ENCODE peak calls at places on chromosomes 6 and 20, in eight cellular contexts. One of them, this sample, is unnamed.

GRCh38 chr20:1907586-1907985 is 12.4 kb downstream of the SIRPA start:
- DNase-seq in memory B cell: no peak
- DNase-seq in foreskin keratinocyte: no peak
- DNase-seq in heart right ventricle: no peak
- DNase-seq in smooth muscle cell of the brain vasculature: no peak
- DNase-seq in aorta: no peak
- DNase-seq in GM12865: no peak
- DNase-seq in RPMI7951: peak
- DNase-seq in this sample: no peak

GRCh38 chr6:156502969-156503504 is 274.1 kb upstream of the ARID1B start:
- DNase-seq in memory B cell: no peak
- DNase-seq in foreskin keratinocyte: no peak
- DNase-seq in heart right ventricle: no peak
- DNase-seq in smooth muscle cell of the brain vasculature: no peak
- DNase-seq in aorta: no peak
- DNase-seq in GM12865: no peak
- DNase-seq in RPMI7951: no peak
- DNase-seq in this sample: no peak

GRCh38 chr6:129110687-129111343 is 227.9 kb downstream of the LAMA2 start:
- DNase-seq in memory B cell: no peak
- DNase-seq in foreskin keratinocyte: no peak
- DNase-seq in heart right ventricle: no peak
- DNase-seq in smooth muscle cell of the brain vasculature: no peak
- DNase-seq in aorta: no peak
- DNase-seq in GM12865: no peak
- DNase-seq in RPMI7951: no peak
- DNase-seq in this sample: peak

GRCh38 chr6:131372535-131372934 is 200.5 kb upstream of the ARG1 start:
- DNase-seq in memory B cell: no peak
- DNase-seq in foreskin keratinocyte: no peak
- DNase-seq in heart right ventricle: no peak
- DNase-seq in smooth muscle cell of the brain vasculature: no peak
- DNase-seq in aorta: no peak
- DNase-seq in GM12865: no peak
- DNase-seq in RPMI7951: peak
- DNase-seq in this sample: no peak

GRCh38 chr20:38298768-38299288 is 5.1 kb upstream of the BPI start:
- DNase-seq in memory B cell: no peak
- DNase-seq in foreskin keratinocyte: no peak
- DNase-seq in heart right ventricle: peak
- DNase-seq in smooth muscle cell of the brain vasculature: no peak
- DNase-seq in aorta: peak
- DNase-seq in GM12865: no peak
- DNase-seq in RPMI7951: peak
- DNase-seq in this sample: peak

GRCh38 chr20:57264151-57264792 is 2.2 kb downstream of the BMP7 start:
- DNase-seq in memory B cell: no peak
- DNase-seq in foreskin keratinocyte: no peak
- DNase-seq in heart right ventricle: no peak
- DNase-seq in smooth muscle cell of the brain vasculature: no peak
- DNase-seq in aorta: no peak
- DNase-seq in GM12865: no peak
- DNase-seq in RPMI7951: no peak
- DNase-seq in this sample: peak

GRCh38 chr20:45465492-45466266 is 3.9 kb upstream of the WFDC2 start:
- DNase-seq in memory B cell: no peak
- DNase-seq in foreskin keratinocyte: no peak
- DNase-seq in heart right ventricle: no peak
- DNase-seq in smooth muscle cell of the brain vasculature: no peak
- DNase-seq in aorta: no peak
- DNase-seq in GM12865: no peak
- DNase-seq in RPMI7951: no peak
- DNase-seq in this sample: no peak

GRCh38 chr6:103273048-103273447 is 1586.7 kb downstream of the HACE1 start:
- DNase-seq in memory B cell: no peak
- DNase-seq in foreskin keratinocyte: peak
- DNase-seq in heart right ventricle: no peak
- DNase-seq in smooth muscle cell of the brain vasculature: no peak
- DNase-seq in aorta: no peak
- DNase-seq in GM12865: no peak
- DNase-seq in RPMI7951: no peak
- DNase-seq in this sample: no peak

GRCh38 chr6:11918021-11918738 is 93.9 kb upstream of the HIVEP1 start:
- DNase-seq in memory B cell: no peak
- DNase-seq in foreskin keratinocyte: peak
- DNase-seq in heart right ventricle: no peak
- DNase-seq in smooth muscle cell of the brain vasculature: no peak
- DNase-seq in aorta: no peak
- DNase-seq in GM12865: no peak
- DNase-seq in RPMI7951: peak
- DNase-seq in this sample: no peak

GRCh38 chr6:113073611-113074191 is 726.6 kb downstream of the RFPL4B start:
- DNase-seq in memory B cell: no peak
- DNase-seq in foreskin keratinocyte: peak
- DNase-seq in heart right ventricle: no peak
- DNase-seq in smooth muscle cell of the brain vasculature: no peak
- DNase-seq in aorta: no peak
- DNase-seq in GM12865: no peak
- DNase-seq in RPMI7951: peak
- DNase-seq in this sample: peak

GRCh38 chr6:113146878-113147277 is 710.3 kb upstream of the MARCKS start:
- DNase-seq in memory B cell: no peak
- DNase-seq in foreskin keratinocyte: no peak
- DNase-seq in heart right ventricle: no peak
- DNase-seq in smooth muscle cell of the brain vasculature: no peak
- DNase-seq in aorta: no peak
- DNase-seq in GM12865: no peak
- DNase-seq in RPMI7951: no peak
- DNase-seq in this sample: no peak

GRCh38 chr6:7691021-7691420 is 34.9 kb upstream of the BMP6 start:
- DNase-seq in memory B cell: no peak
- DNase-seq in foreskin keratinocyte: peak
- DNase-seq in heart right ventricle: no peak
- DNase-seq in smooth muscle cell of the brain vasculature: no peak
- DNase-seq in aorta: no peak
- DNase-seq in GM12865: no peak
- DNase-seq in RPMI7951: no peak
- DNase-seq in this sample: peak

GRCh38 chr6:25701807-25702206 is 49.8 kb downstream of the SCGN start:
- DNase-seq in memory B cell: no peak
- DNase-seq in foreskin keratinocyte: no peak
- DNase-seq in heart right ventricle: no peak
- DNase-seq in smooth muscle cell of the brain vasculature: no peak
- DNase-seq in aorta: no peak
- DNase-seq in GM12865: no peak
- DNase-seq in RPMI7951: no peak
- DNase-seq in this sample: no peak

GRCh38 chr20:47847882-47848485 is 62.7 kb upstream of the SULF2 start:
- DNase-seq in memory B cell: no peak
- DNase-seq in foreskin keratinocyte: no peak
- DNase-seq in heart right ventricle: no peak
- DNase-seq in smooth muscle cell of the brain vasculature: no peak
- DNase-seq in aorta: no peak
- DNase-seq in GM12865: peak
- DNase-seq in RPMI7951: peak
- DNase-seq in this sample: no peak

GRCh38 chr20:35648836-35649235 is 15.9 kb downstream of the CPNE1 start:
- DNase-seq in memory B cell: no peak
- DNase-seq in foreskin keratinocyte: no peak
- DNase-seq in heart right ventricle: no peak
- DNase-seq in smooth muscle cell of the brain vasculature: no peak
- DNase-seq in aorta: no peak
- DNase-seq in GM12865: no peak
- DNase-seq in RPMI7951: peak
- DNase-seq in this sample: no peak

GRCh38 chr20:36856196-36856595 is 19.7 kb upstream of the TLDC2 start:
- DNase-seq in memory B cell: no peak
- DNase-seq in foreskin keratinocyte: no peak
- DNase-seq in heart right ventricle: no peak
- DNase-seq in smooth muscle cell of the brain vasculature: no peak
- DNase-seq in aorta: no peak
- DNase-seq in GM12865: no peak
- DNase-seq in RPMI7951: peak
- DNase-seq in this sample: no peak

GRCh38 chr20:24984963-24985640 is 7.4 kb downstream of the APMAP start:
- DNase-seq in memory B cell: no peak
- DNase-seq in foreskin keratinocyte: no peak
- DNase-seq in heart right ventricle: no peak
- DNase-seq in smooth muscle cell of the brain vasculature: no peak
- DNase-seq in aorta: no peak
- DNase-seq in GM12865: no peak
- DNase-seq in RPMI7951: no peak
- DNase-seq in this sample: no peak

GRCh38 chr6:35919827-35920751 is 809 bp downstream of the SRPK1 start:
- DNase-seq in memory B cell: peak
- DNase-seq in foreskin keratinocyte: peak
- DNase-seq in heart right ventricle: no peak
- DNase-seq in smooth muscle cell of the brain vasculature: no peak
- DNase-seq in aorta: peak
- DNase-seq in GM12865: peak
- DNase-seq in RPMI7951: peak
- DNase-seq in this sample: peak

GRCh38 chr6:119079288-119079809 is 885 bp upstream of the FAM184A start:
- DNase-seq in memory B cell: no peak
- DNase-seq in foreskin keratinocyte: peak
- DNase-seq in heart right ventricle: no peak
- DNase-seq in smooth muscle cell of the brain vasculature: peak
- DNase-seq in aorta: no peak
- DNase-seq in GM12865: no peak
- DNase-seq in RPMI7951: peak
- DNase-seq in this sample: peak

GRCh38 chr20:2023151-2023550 is 29.3 kb upstream of the PDYN start:
- DNase-seq in memory B cell: no peak
- DNase-seq in foreskin keratinocyte: no peak
- DNase-seq in heart right ventricle: no peak
- DNase-seq in smooth muscle cell of the brain vasculature: no peak
- DNase-seq in aorta: no peak
- DNase-seq in GM12865: peak
- DNase-seq in RPMI7951: no peak
- DNase-seq in this sample: no peak

GRCh38 chr6:36701401-36701991 is 3.9 kb downstream of the RAB44 start:
- DNase-seq in memory B cell: no peak
- DNase-seq in foreskin keratinocyte: peak
- DNase-seq in heart right ventricle: no peak
- DNase-seq in smooth muscle cell of the brain vasculature: no peak
- DNase-seq in aorta: peak
- DNase-seq in GM12865: peak
- DNase-seq in RPMI7951: no peak
- DNase-seq in this sample: no peak

GRCh38 chr6:110270166-110270565 is 88.0 kb downstream of the METTL24 start:
- DNase-seq in memory B cell: no peak
- DNase-seq in foreskin keratinocyte: peak
- DNase-seq in heart right ventricle: no peak
- DNase-seq in smooth muscle cell of the brain vasculature: no peak
- DNase-seq in aorta: no peak
- DNase-seq in GM12865: no peak
- DNase-seq in RPMI7951: no peak
- DNase-seq in this sample: no peak

GRCh38 chr6:104572901-104573300 is 286.8 kb downstream of the HACE1 start:
- DNase-seq in memory B cell: no peak
- DNase-seq in foreskin keratinocyte: peak
- DNase-seq in heart right ventricle: no peak
- DNase-seq in smooth muscle cell of the brain vasculature: no peak
- DNase-seq in aorta: no peak
- DNase-seq in GM12865: no peak
- DNase-seq in RPMI7951: no peak
- DNase-seq in this sample: no peak

GRCh38 chr6:101117397-101118185 is 236.5 kb upstream of the ASCC3 start:
- DNase-seq in memory B cell: no peak
- DNase-seq in foreskin keratinocyte: no peak
- DNase-seq in heart right ventricle: no peak
- DNase-seq in smooth muscle cell of the brain vasculature: no peak
- DNase-seq in aorta: peak
- DNase-seq in GM12865: no peak
- DNase-seq in RPMI7951: no peak
- DNase-seq in this sample: no peak

GRCh38 chr6:170313716-170314295 is 7.2 kb downstream of the FAM120B start:
- DNase-seq in memory B cell: no peak
- DNase-seq in foreskin keratinocyte: no peak
- DNase-seq in heart right ventricle: no peak
- DNase-seq in smooth muscle cell of the brain vasculature: no peak
- DNase-seq in aorta: no peak
- DNase-seq in GM12865: no peak
- DNase-seq in RPMI7951: no peak
- DNase-seq in this sample: no peak

GRCh38 chr20:17859616-17860232 is 108.9 kb downstream of the SNX5 start:
- DNase-seq in memory B cell: no peak
- DNase-seq in foreskin keratinocyte: no peak
- DNase-seq in heart right ventricle: peak
- DNase-seq in smooth muscle cell of the brain vasculature: no peak
- DNase-seq in aorta: no peak
- DNase-seq in GM12865: no peak
- DNase-seq in RPMI7951: no peak
- DNase-seq in this sample: peak

GRCh38 chr20:50294164-50295088 is 103.8 kb downstream of the CEBPB start:
- DNase-seq in memory B cell: no peak
- DNase-seq in foreskin keratinocyte: no peak
- DNase-seq in heart right ventricle: no peak
- DNase-seq in smooth muscle cell of the brain vasculature: no peak
- DNase-seq in aorta: peak
- DNase-seq in GM12865: no peak
- DNase-seq in RPMI7951: peak
- DNase-seq in this sample: no peak

GRCh38 chr6:22717906-22718305 is 148.5 kb downstream of the HDGFL1 start:
- DNase-seq in memory B cell: no peak
- DNase-seq in foreskin keratinocyte: no peak
- DNase-seq in heart right ventricle: no peak
- DNase-seq in smooth muscle cell of the brain vasculature: no peak
- DNase-seq in aorta: no peak
- DNase-seq in GM12865: no peak
- DNase-seq in RPMI7951: no peak
- DNase-seq in this sample: no peak

GRCh38 chr6:101013612-101014195 is 132.6 kb upstream of the ASCC3 start:
- DNase-seq in memory B cell: no peak
- DNase-seq in foreskin keratinocyte: peak
- DNase-seq in heart right ventricle: no peak
- DNase-seq in smooth muscle cell of the brain vasculature: no peak
- DNase-seq in aorta: no peak
- DNase-seq in GM12865: no peak
- DNase-seq in RPMI7951: no peak
- DNase-seq in this sample: no peak